ENCODE peak calls at places on chromosome 6, in eight cellular contexts. F, K, J, B, S, Y, C and X are unnamed samples.
A peak's percentile ranks its signal among the peaks of the same experiment; 100 is the strongest.

GRCh38 chr6:17707371-17707651 is 586 bp upstream of the NUP153 start:
- DNase-seq in F (no peak), B (no peak), K (no peak), C (no peak), S (no peak), J (no peak), Y (no peak), X (no peak)

GRCh38 chr6:123619156-123619555 is 17.6 kb downstream of the TRDN start:
- DNase-seq in Y (no peak), J (no peak), K (peak; percentile 67), B (no peak), C (no peak), F (no peak), S (no peak), X (no peak)

GRCh38 chr6:106574729-106575458 is 54.4 kb downstream of the RTN4IP1 start:
- DNase-seq in B (no peak), K (peak; percentile 89), Y (no peak), F (no peak), S (no peak), C (peak; percentile 90), J (peak; percentile 45), X (no peak)

GRCh38 chr6:87653074-87653962 is 48.7 kb downstream of the AKIRIN2 start:
- DNase-seq in S (no peak), K (peak; percentile 58), C (no peak), F (no peak), B (no peak), Y (no peak), J (no peak), X (no peak)

GRCh38 chr6:26087284-26088115 is at the start of gene HFE:
- DNase-seq in B (peak; percentile 45), F (peak; percentile 57), C (peak; percentile 83), J (peak; percentile 38), S (peak; percentile 47), Y (peak; percentile 51), K (peak; percentile 66), X (peak; percentile 59)

GRCh38 chr6:129644567-129645015 is 65.4 kb downstream of the ARHGAP18 start:
- DNase-seq in J (no peak), C (peak; percentile 52), F (no peak), K (no peak), Y (no peak), B (no peak), S (no peak), X (no peak)

GRCh38 chr6:147287869-147288271 is 83.7 kb downstream of the STXBP5 start:
- DNase-seq in Y (no peak), S (no peak), F (no peak), B (no peak), K (peak; percentile 43), J (peak; percentile 42), C (peak; percentile 82), X (no peak)

GRCh38 chr6:41909727-41910126 is 11.2 kb downstream of the MED20 start:
- DNase-seq in F (no peak), S (no peak), J (no peak), B (no peak), C (no peak), Y (no peak), K (no peak), X (no peak)

GRCh38 chr6:142850653-142851434 is 94.1 kb downstream of the HIVEP2 start:
- DNase-seq in S (no peak), K (no peak), F (no peak), C (peak; percentile 83), Y (no peak), J (peak; percentile 75), B (no peak), X (no peak)

GRCh38 chr6:28737750-28738395 is 185.9 kb downstream of the TRIM27 start:
- DNase-seq in F (no peak), C (no peak), Y (no peak), B (peak; percentile 44), S (no peak), J (no peak), K (no peak), X (no peak)

GRCh38 chr6:154289818-154290508 is 66.6 kb downstream of the IPCEF1 start:
- DNase-seq in B (no peak), F (no peak), C (no peak), Y (no peak), J (no peak), S (no peak), K (no peak), X (peak; percentile 53)

GRCh38 chr6:162736933-162737332 is 9.2 kb downstream of the PACRG start:
- DNase-seq in B (no peak), J (no peak), Y (no peak), C (no peak), F (no peak), S (no peak), K (no peak), X (no peak)

GRCh38 chr6:170584954-170585498 is 589 bp upstream of the PDCD2 start:
- DNase-seq in S (no peak), C (no peak), K (no peak), B (no peak), F (no peak), Y (peak; percentile 33), J (no peak), X (no peak)

GRCh38 chr6:6559994-6560393 is 28.5 kb upstream of the LY86 start:
- DNase-seq in J (no peak), Y (no peak), S (no peak), C (no peak), F (no peak), B (no peak), K (no peak), X (no peak)

GRCh38 chr6:27864906-27865883 is 47.0 kb downstream of the OR2B2 start:
- DNase-seq in F (peak; percentile 29), J (peak; percentile 95), Y (peak; percentile 61), S (peak; percentile 80), B (peak; percentile 85), K (peak; percentile 77), C (peak; percentile 97), X (peak; percentile 55)

GRCh38 chr6:105713474-105714118 is 310.7 kb upstream of the PREP start:
- DNase-seq in C (peak; percentile 28), S (no peak), J (no peak), Y (no peak), F (no peak), B (no peak), K (no peak), X (no peak)

GRCh38 chr6:33419580-33420492 is at the start of gene SYNGAP1:
- DNase-seq in J (peak; percentile 35), F (peak; percentile 74), B (no peak), C (peak; percentile 63), S (no peak), K (peak; percentile 70), Y (no peak), X (peak; percentile 32)

GRCh38 chr6:2430617-2431016 is 185.2 kb upstream of the GMDS start:
- DNase-seq in B (no peak), K (no peak), F (no peak), C (no peak), J (no peak), S (no peak), Y (no peak), X (no peak)

GRCh38 chr6:28220164-28221133 is 4.6 kb upstream of the ZSCAN9 start:
- DNase-seq in C (no peak), K (no peak), Y (no peak), F (no peak), S (no peak), B (no peak), J (no peak), X (no peak)

GRCh38 chr6:27752038-27752885 is 159.9 kb downstream of the OR2B2 start:
- DNase-seq in C (peak; percentile 87), J (peak; percentile 66), B (peak; percentile 53), Y (peak; percentile 58), F (no peak), S (peak; percentile 70), K (peak; percentile 41), X (peak; percentile 54)

GRCh38 chr6:147508871-147509608 is 550 bp downstream of the SAMD5 start:
- DNase-seq in S (no peak), K (no peak), B (no peak), Y (no peak), J (no peak), F (peak; percentile 14), C (no peak), X (peak; percentile 44)

GRCh38 chr6:170245233-170245992 is 45.5 kb downstream of the DLL1 start:
- DNase-seq in Y (no peak), B (no peak), C (no peak), F (no peak), K (no peak), J (no peak), S (no peak), X (no peak)

GRCh38 chr6:110813813-110814487 is 1.3 kb downstream of the CDK19 start:
- DNase-seq in F (no peak), K (peak; percentile 14), J (no peak), C (no peak), S (peak; percentile 53), Y (no peak), B (no peak), X (no peak)

GRCh38 chr6:34138191-34138590 is 7.7 kb downstream of the GRM4 start:
- DNase-seq in Y (no peak), J (no peak), C (no peak), B (no peak), K (no peak), F (no peak), S (no peak), X (no peak)

GRCh38 chr6:141203902-141204575 is 928.7 kb upstream of the GJE1 start:
- DNase-seq in B (no peak), C (peak; percentile 60), S (no peak), J (peak; percentile 1), F (no peak), Y (no peak), K (no peak), X (no peak)

GRCh38 chr6:141199074-141199473 is 933.7 kb upstream of the GJE1 start:
- DNase-seq in C (no peak), Y (no peak), B (no peak), J (no peak), F (no peak), K (no peak), S (no peak), X (no peak)

GRCh38 chr6:141208101-141208500 is 924.6 kb upstream of the GJE1 start:
- DNase-seq in C (no peak), J (no peak), F (no peak), Y (no peak), K (no peak), S (no peak), B (no peak), X (no peak)

GRCh38 chr6:141202641-141203040 is 930.1 kb upstream of the GJE1 start:
- DNase-seq in C (peak; percentile 52), J (no peak), S (no peak), B (no peak), F (no peak), K (no peak), Y (no peak), X (no peak)
- H3K4me3 ChIP-seq in C (no peak overlapping the region), J (no peak overlapping the region), S (no peak overlapping the region), B (no peak overlapping the region), F (no peak overlapping the region), K (no peak overlapping the region), Y (no peak overlapping the region), X (no peak overlapping the region)

GRCh38 chr6:3750324-3751018 is 1.0 kb downstream of the PXDC1 start:
- DNase-seq in Y (peak; percentile 87), J (peak; percentile 64), C (peak; percentile 91), B (peak; percentile 59), F (peak; percentile 88), S (peak; percentile 88), K (peak; percentile 83), X (peak; percentile 93)
- H3K27me3 ChIP-seq in Y (no peaks in the 10 kb centered on the region), J (no peaks in the 10 kb centered on the region), C (no peaks in the 10 kb centered on the region), B (no peaks in the 10 kb centered on the region), F (no peaks in the 10 kb centered on the region), S (no peaks in the 10 kb centered on the region), K (no peaks in the 10 kb centered on the region), X (no peaks in the 10 kb centered on the region)

GRCh38 chr6:137879301-137879700 is 12.2 kb downstream of the TNFAIP3 start:
- DNase-seq in Y (no peak), K (no peak), F (no peak), B (no peak), C (no peak), J (no peak), S (no peak), X (no peak)
- H3K4me3 ChIP-seq in Y (no peak overlapping the region), K (no peak overlapping the region), F (peak overlapping the region; percentile 23), B (no peak overlapping the region), C (no peak overlapping the region), J (no peak overlapping the region), S (no peak overlapping the region), X (no peak overlapping the region)

GRCh38 chr6:369559-370431 is 21.8 kb upstream of the IRF4 start:
- DNase-seq in S (no peak), J (no peak), Y (no peak), B (no peak), K (no peak), C (no peak), F (no peak), X (no peak)
- H3K27me3 ChIP-seq in S (peaks cover 20% of the 10 kb centered on the region), J (peaks cover 23% of the 10 kb centered on the region), Y (no peaks in the 10 kb centered on the region), B (no peaks in the 10 kb centered on the region), K (peaks cover 62% of the 10 kb centered on the region), C (peaks cover 47% of the 10 kb centered on the region), F (peaks cover 82% of the 10 kb centered on the region), X (no peaks in the 10 kb centered on the region)